ENCODE peak calls at places on chromosomes 6 and 20, in eight cellular contexts. Y, F, G, J, N, W, V and I are unnamed samples.

GRCh38 chr20:49579874-49580817 is 12.2 kb upstream of the PTGIS start:
- DNase-seq in G (peak), W (no peak), V (peak), F (no peak), Y (no peak), N (peak), J (no peak), I (no peak)

GRCh38 chr6:22497299-22497698 is 72.1 kb upstream of the HDGFL1 start:
- DNase-seq in Y (no peak), J (no peak), G (no peak), F (no peak), V (no peak), N (no peak), W (no peak), I (no peak)

GRCh38 chr20:36470482-36471062 is 70.7 kb upstream of the MYL9 start:
- DNase-seq in Y (no peak), W (no peak), G (no peak), V (no peak), J (no peak), F (no peak), N (no peak), I (no peak)

GRCh38 chr6:106875782-106876321 is 98.7 kb downstream of the CD24 start:
- DNase-seq in J (no peak), F (no peak), G (no peak), W (no peak), N (no peak), Y (no peak), V (no peak), I (no peak)

GRCh38 chr20:47427067-47427466 is 70.6 kb upstream of the ZMYND8 start:
- DNase-seq in V (no peak), F (no peak), W (no peak), G (no peak), N (no peak), J (no peak), Y (no peak), I (no peak)

GRCh38 chr6:24566020-24566752 is 71.4 kb downstream of the ALDH5A1 start:
- DNase-seq in J (no peak), N (no peak), Y (no peak), V (no peak), W (no peak), F (no peak), G (no peak), I (no peak)

GRCh38 chr6:357261-357790 is 34.2 kb upstream of the IRF4 start:
- DNase-seq in N (no peak), J (no peak), W (no peak), V (no peak), F (no peak), G (no peak), Y (no peak), I (no peak)

GRCh38 chr6:130470777-130471176 is 105.0 kb downstream of the TMEM200A start:
- DNase-seq in V (no peak), Y (no peak), W (no peak), N (no peak), J (no peak), F (no peak), G (no peak), I (no peak)

GRCh38 chr6:149897015-149897697 is 757 bp downstream of the RAET1E start:
- DNase-seq in V (peak), F (peak), G (peak), Y (no peak), J (peak), N (peak), W (peak), I (peak)

GRCh38 chr6:142276256-142276655 is 25.6 kb upstream of the ADGRG6 start:
- DNase-seq in Y (no peak), W (no peak), J (no peak), V (no peak), G (no peak), F (no peak), N (no peak), I (no peak)

GRCh38 chr6:38554700-38555413 is 84.9 kb downstream of the BTBD9 start:
- DNase-seq in W (no peak), Y (peak), V (peak), N (peak), G (peak), F (no peak), J (no peak), I (no peak)

GRCh38 chr20:49413677-49414076 is 68.8 kb downstream of the KCNB1 start:
- DNase-seq in W (no peak), J (no peak), Y (no peak), V (no peak), G (no peak), N (no peak), F (no peak), I (no peak)

GRCh38 chr6:151993364-151993763 is 185.9 kb downstream of the ESR1 start:
- DNase-seq in V (no peak), N (no peak), G (no peak), F (no peak), J (no peak), Y (no peak), W (no peak), I (no peak)

GRCh38 chr20:45905505-45906079 is 6.4 kb downstream of the PLTP start:
- DNase-seq in G (peak), V (no peak), F (no peak), J (no peak), N (peak), W (no peak), Y (no peak), I (peak)

GRCh38 chr6:47097092-47097945 is 55.2 kb upstream of the ADGRF1 start:
- DNase-seq in Y (no peak), G (peak), V (peak), F (no peak), J (peak), N (peak), W (peak), I (peak)

GRCh38 chr6:7311920-7312615 is 931 bp downstream of the SSR1 start:
- DNase-seq in Y (no peak), W (no peak), F (no peak), G (peak), V (no peak), N (peak), J (no peak), I (no peak)

GRCh38 chr6:149777624-149778023 is 28.1 kb downstream of the PCMT1 start:
- DNase-seq in F (no peak), V (no peak), J (no peak), N (no peak), W (no peak), Y (no peak), G (no peak), I (no peak)

GRCh38 chr6:37137201-37137880 is 32.6 kb upstream of the PIM1 start:
- DNase-seq in G (peak), J (no peak), F (no peak), W (no peak), N (peak), Y (peak), V (peak), I (no peak)

GRCh38 chr6:143687604-143688003 is 9.8 kb downstream of the PHACTR2 start:
- DNase-seq in F (no peak), V (no peak), N (no peak), G (no peak), J (no peak), Y (no peak), W (no peak), I (no peak)

GRCh38 chr6:68834561-68834960 is 199.5 kb downstream of the ADGRB3 start:
- DNase-seq in J (no peak), Y (no peak), N (no peak), F (no peak), G (no peak), W (no peak), V (no peak), I (no peak)

GRCh38 chr20:7866279-7866678 is 74.0 kb downstream of the HAO1 start:
- DNase-seq in V (peak), Y (no peak), F (no peak), N (no peak), J (no peak), G (no peak), W (no peak), I (no peak)

GRCh38 chr6:37324131-37325033 is 29.4 kb upstream of the RNF8 start:
- DNase-seq in J (no peak), F (no peak), G (peak), V (no peak), Y (no peak), W (no peak), N (peak), I (peak)

GRCh38 chr6:43246301-43247114 is 3.2 kb downstream of the TTBK1 start:
- DNase-seq in N (no peak), G (no peak), V (peak), J (no peak), Y (peak), F (no peak), W (peak), I (peak)

GRCh38 chr20:45850926-45851325 is 6.3 kb downstream of the ACOT8 start:
- DNase-seq in G (no peak), Y (no peak), V (no peak), W (no peak), N (no peak), J (no peak), F (no peak), I (peak)

GRCh38 chr6:150890346-150890745 is 24.8 kb downstream of the MTHFD1L start:
- DNase-seq in J (no peak), Y (no peak), W (no peak), N (no peak), G (no peak), F (no peak), V (no peak), I (no peak)

GRCh38 chr6:129029778-129030177 is 146.8 kb downstream of the LAMA2 start:
- DNase-seq in G (no peak), J (no peak), N (no peak), F (no peak), V (no peak), W (no peak), Y (no peak), I (no peak)

GRCh38 chr6:166105341-166106075 is 62.1 kb downstream of the TBXT start:
- DNase-seq in F (no peak), J (no peak), W (no peak), V (no peak), N (no peak), Y (no peak), G (no peak), I (no peak)

GRCh38 chr20:45867811-45868176 is 10.4 kb downstream of the ZSWIM3 start:
- DNase-seq in F (no peak), G (peak), V (peak), Y (peak), W (no peak), N (peak), J (no peak), I (no peak)

GRCh38 chr6:20408851-20409250 is 7.2 kb downstream of the E2F3 start:
- DNase-seq in F (no peak), J (no peak), W (no peak), V (no peak), G (no peak), Y (no peak), N (no peak), I (no peak)

GRCh38 chr6:125888989-125889656 is 67.4 kb upstream of the HINT3 start:
- DNase-seq in Y (no peak), G (peak), W (no peak), J (no peak), N (peak), V (peak), F (no peak), I (no peak)

GRCh38 chr20:45867129-45867810 is 9.9 kb downstream of the ZSWIM3 start:
- DNase-seq in N (no peak), J (no peak), V (no peak), W (no peak), Y (no peak), F (no peak), G (no peak), I (no peak)

GRCh38 chr20:47196091-47197081 is 160.1 kb downstream of the ZMYND8 start:
- DNase-seq in G (peak), V (peak), J (peak), N (peak), F (peak), Y (no peak), W (peak), I (peak)

GRCh38 chr6:109676724-109677123 is 14.3 kb downstream of the AK9 start:
- DNase-seq in G (no peak), V (no peak), F (no peak), J (no peak), W (no peak), Y (no peak), N (no peak), I (no peak)

GRCh38 chr20:44247676-44248419 is 740 bp downstream of the GDAP1L1 start:
- DNase-seq in Y (no peak), G (peak), V (peak), W (peak), J (peak), F (no peak), N (peak), I (peak)

GRCh38 chr6:109237082-109237985 is 142.0 kb downstream of the CEP57L1 start:
- DNase-seq in N (peak), G (peak), W (no peak), F (no peak), Y (no peak), J (no peak), V (peak), I (no peak)

GRCh38 chr6:125753218-125753936 is 3.9 kb downstream of the HEY2 start:
- DNase-seq in F (no peak), G (peak), N (peak), Y (no peak), V (peak), W (no peak), J (no peak), I (no peak)

GRCh38 chr6:55957961-55958422 is 82.6 kb upstream of the BMP5 start:
- DNase-seq in W (no peak), G (peak), J (no peak), N (peak), V (peak), Y (no peak), F (no peak), I (no peak)

DNA sequence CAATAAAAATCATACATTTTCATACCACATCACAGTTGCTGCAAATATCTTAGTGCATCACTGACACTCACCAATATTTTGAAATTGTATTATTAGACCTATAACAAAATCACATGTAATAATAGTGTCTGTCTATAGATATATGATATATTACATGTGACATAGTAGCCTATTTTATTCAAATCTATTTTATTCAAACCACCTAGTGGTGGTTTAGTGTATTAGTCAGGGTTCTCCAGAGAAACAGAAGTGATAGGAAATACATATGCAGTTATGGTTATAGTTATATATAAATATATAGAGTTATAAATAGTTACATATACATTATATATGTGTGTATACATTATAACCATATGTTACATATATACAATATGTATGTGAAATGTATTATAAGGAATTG is 366.5 kb upstream of the ARID1B start:
- DNase-seq in G (no peak), J (no peak), F (no peak), N (no peak), Y (no peak), V (no peak), W (no peak), I (no peak)
- TF ChIP-seq CTCF in G (peak), J (no peak), F (no peak), N (no peak), Y (no peak), V (peak), W (peak), I (no peak)

DNA sequence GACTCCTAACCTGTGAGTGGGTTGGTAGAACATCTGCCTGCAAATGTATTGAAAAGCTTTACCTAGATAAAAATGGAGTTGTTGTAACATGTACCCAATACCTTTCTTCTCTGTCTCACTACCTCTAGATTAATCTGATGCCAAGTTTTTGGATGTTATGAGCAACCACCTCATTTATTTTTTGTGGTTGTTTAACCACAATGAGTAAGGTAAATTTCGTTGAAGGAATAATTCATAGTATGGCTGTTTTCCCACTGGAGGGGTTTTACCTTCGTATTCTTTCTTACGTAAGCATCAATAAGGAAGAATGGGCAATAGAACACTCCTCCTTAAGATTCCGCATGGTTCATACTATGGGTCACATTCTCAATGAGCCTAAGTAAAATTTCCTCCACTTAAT is 165.4 kb downstream of the CDH26 start:
- DNase-seq in Y (no peak), J (no peak), F (no peak), V (no peak), G (no peak), N (no peak), W (no peak), I (no peak)
- TF ChIP-seq CTCF in Y (no peak), J (no peak), F (no peak), V (no peak), G (no peak), N (no peak), W (no peak), I (no peak)

DNA sequence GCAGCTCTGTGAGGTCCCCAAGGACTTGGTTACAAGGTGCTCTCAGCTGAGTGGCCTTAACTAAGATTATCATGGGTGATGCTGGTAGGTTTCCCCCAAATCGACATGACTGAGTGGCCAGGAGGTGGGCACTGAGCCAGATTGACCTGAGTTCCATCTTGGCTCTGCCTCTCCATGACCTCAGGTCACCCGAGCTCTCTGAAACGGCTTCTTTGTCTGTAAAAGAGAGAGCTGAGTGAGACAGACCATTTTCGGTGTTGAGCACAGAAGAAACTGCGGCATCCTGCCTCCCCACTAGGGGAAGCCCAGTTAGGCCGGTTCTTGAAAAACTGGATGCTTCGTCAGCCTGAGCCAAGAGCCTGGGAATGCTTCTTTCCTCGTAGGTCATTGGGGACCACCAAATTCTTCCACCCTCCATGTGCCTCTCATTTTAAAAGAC is 14.1 kb upstream of the STX16 start:
- DNase-seq in Y (no peak), J (peak), F (no peak), V (no peak), W (no peak), G (no peak), N (no peak), I (no peak)
- TF ChIP-seq CTCF in Y (no peak), J (no peak), F (no peak), V (peak), W (no peak), G (peak), N (no peak), I (no peak)

DNA sequence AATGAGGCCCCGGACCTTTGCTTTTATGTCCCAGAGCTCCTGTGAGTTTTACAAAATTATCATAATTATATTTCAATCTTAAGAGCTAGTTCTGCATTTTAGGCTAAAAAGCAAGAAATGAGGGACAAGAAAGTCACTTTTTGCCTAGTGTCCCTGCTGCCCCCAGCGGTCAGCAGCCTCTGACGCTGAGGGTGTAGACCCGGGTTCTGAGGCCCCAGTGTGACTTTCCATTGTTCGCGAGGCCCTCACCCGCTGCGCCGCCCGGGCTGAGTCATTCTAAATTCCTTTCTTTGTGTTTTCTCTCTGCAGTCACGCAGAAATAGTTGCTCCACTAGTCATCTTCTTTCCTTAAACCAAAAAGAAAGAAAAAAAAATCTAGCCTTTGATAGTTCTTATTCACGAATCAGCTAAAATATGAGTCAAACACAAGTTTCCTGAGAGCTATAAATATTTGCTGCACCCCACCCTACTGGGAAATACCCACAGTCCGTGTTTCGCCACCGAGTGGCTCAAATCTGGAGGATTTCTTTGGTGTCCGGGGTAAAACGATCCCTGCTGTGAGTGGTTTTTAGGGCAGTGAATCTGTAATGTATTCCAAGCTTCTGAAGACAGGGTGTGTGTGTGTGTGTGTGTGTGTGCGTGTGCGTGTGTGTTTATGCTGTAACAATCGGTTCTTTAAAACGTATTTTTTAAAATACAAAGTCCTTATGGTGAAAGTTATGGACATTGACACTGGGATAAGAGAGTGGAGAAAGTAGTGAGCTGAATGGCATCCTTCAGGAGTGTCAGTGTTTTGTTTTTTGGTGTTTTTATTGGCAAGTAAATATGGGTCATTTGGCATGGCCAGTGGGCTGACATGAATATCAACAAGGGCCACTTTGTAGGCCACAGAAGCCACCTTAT is 59.7 kb upstream of the EEF1A1 start:
- DNase-seq in F (peak), W (peak), Y (peak), N (peak), J (peak), V (peak), G (peak), I (peak)
- TF ChIP-seq CTCF in F (no peak), W (peak), Y (peak), N (peak), J (peak), V (peak), G (peak), I (peak)

GRCh38 chr20:35264755-35265154 is 13.2 kb downstream of the MMP24OS start:
- DNase-seq in Y (no peak), G (peak), J (no peak), V (no peak), W (no peak), N (no peak), F (no peak), I (no peak)
- TF ChIP-seq CTCF in Y (peak), G (peak), J (no peak), V (peak), W (peak), N (peak), F (no peak), I (no peak)

DNA sequence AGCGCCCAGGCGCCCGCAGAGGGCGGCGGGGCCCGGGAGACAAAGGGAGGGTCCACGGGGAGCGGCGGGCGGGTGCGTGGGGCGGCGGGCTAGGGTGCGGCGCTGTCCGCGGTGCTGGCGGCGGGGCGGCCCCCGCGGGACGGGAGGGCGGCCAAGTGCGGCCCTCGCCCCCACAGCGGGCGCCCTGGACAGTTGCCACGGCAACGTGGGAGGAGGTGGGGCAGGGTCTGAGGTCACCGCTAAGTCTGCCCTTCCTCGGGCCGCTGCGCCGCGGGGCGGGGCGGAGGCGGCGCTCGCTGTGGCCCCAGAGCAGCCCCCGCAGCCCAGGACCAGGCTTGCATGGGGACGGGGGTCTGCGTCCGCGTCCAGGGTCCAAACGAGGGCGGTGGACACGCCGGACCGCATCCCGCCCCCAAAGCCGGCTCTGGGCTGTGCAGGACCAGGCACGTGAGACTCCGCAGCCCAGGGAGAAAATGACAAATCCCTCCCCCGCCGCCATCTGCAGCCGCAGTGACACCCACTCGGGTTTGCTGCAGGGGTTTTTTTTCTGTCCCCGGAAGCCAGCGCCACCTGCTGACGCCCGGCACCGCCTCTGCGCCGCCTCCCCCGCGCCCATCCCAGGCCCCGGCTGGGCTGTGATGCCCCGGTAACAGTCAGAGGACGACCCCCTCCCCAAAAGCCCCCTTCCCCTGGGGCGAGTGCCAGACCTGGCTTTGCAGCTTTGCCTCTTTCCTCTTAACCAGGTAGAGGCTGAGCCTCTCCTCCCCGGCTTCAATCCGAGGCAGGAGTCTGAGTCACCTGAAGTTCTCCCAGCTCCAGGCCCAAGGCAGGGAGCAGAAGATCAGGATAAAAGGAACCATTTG is 36.8 kb downstream of the YTHDF1 start:
- DNase-seq in J (peak), V (no peak), N (no peak), Y (no peak), G (no peak), W (peak), F (no peak), I (peak)
- TF ChIP-seq CTCF in J (peak), V (peak), N (peak), Y (peak), G (no peak), W (peak), F (peak), I (peak)